ENCODE peak calls at places on chromosomes 12 and 14, in nine cellular contexts. One of them, this sample, is unnamed.

GRCh38 chr14:92945959-92946846 is 23.3 kb downstream of the CHGA start:
- DNase-seq in GM04504: no peak
- DNase-seq in stimulated activated CD8-positive, alpha-beta memory T cell treated with anti-CD3 and anti-CD28 coated beads, Interleukin-2, amount 100 ng/mL, for 48 hours: no peak
- DNase-seq in kidney tubule cell: peak; percentile 96
- DNase-seq in heart right ventricle: peak; percentile 54
- DNase-seq in neural progenitor cell: no peak
- DNase-seq in NCI-H1092: no peak
- DNase-seq in H4: peak; percentile 83
- DNase-seq in AG08395: no peak
- DNase-seq in this sample: no peak

GRCh38 chr14:96861568-96862310 is 64.6 kb downstream of the VRK1 start:
- DNase-seq in stimulated activated CD8-positive, alpha-beta memory T cell treated with anti-CD3 and anti-CD28 coated beads, Interleukin-2, amount 100 ng/mL, for 48 hours: no peak
- DNase-seq in heart right ventricle: no peak
- DNase-seq in neural progenitor cell: peak; percentile 77
- DNase-seq in GM04504: no peak
- DNase-seq in NCI-H1092: no peak
- DNase-seq in kidney tubule cell: no peak
- DNase-seq in H4: no peak
- DNase-seq in AG08395: no peak
- DNase-seq in this sample: no peak

GRCh38 chr14:61256826-61257468 is 24.2 kb downstream of the TMEM30B start:
- DNase-seq in neural progenitor cell: no peak
- DNase-seq in GM04504: no peak
- DNase-seq in H4: no peak
- DNase-seq in AG08395: no peak
- DNase-seq in NCI-H1092: no peak
- DNase-seq in heart right ventricle: no peak
- DNase-seq in kidney tubule cell: no peak
- DNase-seq in stimulated activated CD8-positive, alpha-beta memory T cell treated with anti-CD3 and anti-CD28 coated beads, Interleukin-2, amount 100 ng/mL, for 48 hours: no peak
- DNase-seq in this sample: no peak

GRCh38 chr12:6963741-6964446 is 6.6 kb downstream of the PHB2 start:
- DNase-seq in neural progenitor cell: no peak
- DNase-seq in AG08395: no peak
- DNase-seq in kidney tubule cell: no peak
- DNase-seq in H4: no peak
- DNase-seq in NCI-H1092: no peak
- DNase-seq in GM04504: no peak
- DNase-seq in stimulated activated CD8-positive, alpha-beta memory T cell treated with anti-CD3 and anti-CD28 coated beads, Interleukin-2, amount 100 ng/mL, for 48 hours: no peak
- DNase-seq in heart right ventricle: no peak
- DNase-seq in this sample: no peak

GRCh38 chr14:103819503-103820307 is 27.7 kb downstream of the PPP1R13B start:
- DNase-seq in GM04504: no peak
- DNase-seq in H4: no peak
- DNase-seq in AG08395: peak; percentile 41
- DNase-seq in kidney tubule cell: peak; percentile 60
- DNase-seq in NCI-H1092: peak; percentile 48
- DNase-seq in stimulated activated CD8-positive, alpha-beta memory T cell treated with anti-CD3 and anti-CD28 coated beads, Interleukin-2, amount 100 ng/mL, for 48 hours: no peak
- DNase-seq in heart right ventricle: peak; percentile 79
- DNase-seq in neural progenitor cell: peak; percentile 61
- DNase-seq in this sample: no peak

GRCh38 chr12:107320031-107320928 is 226.9 kb upstream of the CRY1 start:
- DNase-seq in H4: no peak
- DNase-seq in neural progenitor cell: peak; percentile 76
- DNase-seq in NCI-H1092: no peak
- DNase-seq in GM04504: no peak
- DNase-seq in heart right ventricle: peak; percentile 24
- DNase-seq in kidney tubule cell: peak; percentile 88
- DNase-seq in stimulated activated CD8-positive, alpha-beta memory T cell treated with anti-CD3 and anti-CD28 coated beads, Interleukin-2, amount 100 ng/mL, for 48 hours: peak; percentile 63
- DNase-seq in AG08395: peak; percentile 32
- DNase-seq in this sample: no peak

GRCh38 chr12:96882862-96883261 is 24.2 kb upstream of the NEDD1 start:
- DNase-seq in kidney tubule cell: peak; percentile 33
- DNase-seq in heart right ventricle: no peak
- DNase-seq in H4: no peak
- DNase-seq in neural progenitor cell: no peak
- DNase-seq in GM04504: peak; percentile 28
- DNase-seq in stimulated activated CD8-positive, alpha-beta memory T cell treated with anti-CD3 and anti-CD28 coated beads, Interleukin-2, amount 100 ng/mL, for 48 hours: no peak
- DNase-seq in NCI-H1092: no peak
- DNase-seq in AG08395: peak; percentile 29
- DNase-seq in this sample: peak; percentile 82

GRCh38 chr14:105247026-105247425 is 1.3 kb upstream of the BTBD6 start:
- DNase-seq in heart right ventricle: no peak
- DNase-seq in stimulated activated CD8-positive, alpha-beta memory T cell treated with anti-CD3 and anti-CD28 coated beads, Interleukin-2, amount 100 ng/mL, for 48 hours: no peak
- DNase-seq in AG08395: no peak
- DNase-seq in kidney tubule cell: no peak
- DNase-seq in neural progenitor cell: no peak
- DNase-seq in NCI-H1092: no peak
- DNase-seq in H4: no peak
- DNase-seq in GM04504: no peak
- DNase-seq in this sample: no peak

GRCh38 chr14:103735439-103735814 is 19.8 kb downstream of the ZFYVE21 start:
- DNase-seq in heart right ventricle: no peak
- DNase-seq in H4: no peak
- DNase-seq in kidney tubule cell: no peak
- DNase-seq in AG08395: no peak
- DNase-seq in neural progenitor cell: no peak
- DNase-seq in GM04504: no peak
- DNase-seq in NCI-H1092: no peak
- DNase-seq in stimulated activated CD8-positive, alpha-beta memory T cell treated with anti-CD3 and anti-CD28 coated beads, Interleukin-2, amount 100 ng/mL, for 48 hours: no peak
- DNase-seq in this sample: no peak

GRCh38 chr14:64849940-64850339 is 29.8 kb downstream of the SPTB start:
- DNase-seq in heart right ventricle: no peak
- DNase-seq in neural progenitor cell: no peak
- DNase-seq in GM04504: no peak
- DNase-seq in stimulated activated CD8-positive, alpha-beta memory T cell treated with anti-CD3 and anti-CD28 coated beads, Interleukin-2, amount 100 ng/mL, for 48 hours: no peak
- DNase-seq in NCI-H1092: no peak
- DNase-seq in AG08395: no peak
- DNase-seq in kidney tubule cell: no peak
- DNase-seq in H4: no peak
- DNase-seq in this sample: no peak

GRCh38 chr12:119589087-119589486 is 4.5 kb upstream of the TMEM233 start:
- DNase-seq in stimulated activated CD8-positive, alpha-beta memory T cell treated with anti-CD3 and anti-CD28 coated beads, Interleukin-2, amount 100 ng/mL, for 48 hours: no peak
- DNase-seq in kidney tubule cell: peak; percentile 28
- DNase-seq in NCI-H1092: no peak
- DNase-seq in neural progenitor cell: no peak
- DNase-seq in heart right ventricle: no peak
- DNase-seq in GM04504: no peak
- DNase-seq in H4: peak; percentile 7
- DNase-seq in AG08395: no peak
- DNase-seq in this sample: no peak

GRCh38 chr14:71966528-71966927 is 34.3 kb downstream of the RGS6 start:
- DNase-seq in neural progenitor cell: no peak
- DNase-seq in GM04504: no peak
- DNase-seq in AG08395: no peak
- DNase-seq in kidney tubule cell: no peak
- DNase-seq in heart right ventricle: no peak
- DNase-seq in NCI-H1092: no peak
- DNase-seq in H4: no peak
- DNase-seq in stimulated activated CD8-positive, alpha-beta memory T cell treated with anti-CD3 and anti-CD28 coated beads, Interleukin-2, amount 100 ng/mL, for 48 hours: no peak
- DNase-seq in this sample: no peak

GRCh38 chr12:121108492-121108891 is 24.2 kb upstream of the P2RX7 start:
- DNase-seq in GM04504: no peak
- DNase-seq in AG08395: no peak
- DNase-seq in stimulated activated CD8-positive, alpha-beta memory T cell treated with anti-CD3 and anti-CD28 coated beads, Interleukin-2, amount 100 ng/mL, for 48 hours: no peak
- DNase-seq in neural progenitor cell: no peak
- DNase-seq in NCI-H1092: no peak
- DNase-seq in H4: no peak
- DNase-seq in kidney tubule cell: no peak
- DNase-seq in heart right ventricle: no peak
- DNase-seq in this sample: no peak

GRCh38 chr14:51552768-51553426 is 98.8 kb upstream of the FRMD6 start:
- DNase-seq in kidney tubule cell: peak; percentile 90
- DNase-seq in stimulated activated CD8-positive, alpha-beta memory T cell treated with anti-CD3 and anti-CD28 coated beads, Interleukin-2, amount 100 ng/mL, for 48 hours: no peak
- DNase-seq in H4: no peak
- DNase-seq in GM04504: no peak
- DNase-seq in neural progenitor cell: no peak
- DNase-seq in NCI-H1092: peak; percentile 53
- DNase-seq in heart right ventricle: no peak
- DNase-seq in AG08395: no peak
- DNase-seq in this sample: no peak

GRCh38 chr12:102534899-102535298 is 54.5 kb upstream of the IGF1 start:
- DNase-seq in NCI-H1092: no peak
- DNase-seq in H4: no peak
- DNase-seq in heart right ventricle: no peak
- DNase-seq in GM04504: no peak
- DNase-seq in neural progenitor cell: no peak
- DNase-seq in kidney tubule cell: no peak
- DNase-seq in AG08395: peak; percentile 51
- DNase-seq in stimulated activated CD8-positive, alpha-beta memory T cell treated with anti-CD3 and anti-CD28 coated beads, Interleukin-2, amount 100 ng/mL, for 48 hours: no peak
- DNase-seq in this sample: peak; percentile 30

GRCh38 chr14:72528059-72528950 is 365.6 kb downstream of the DPF3 start:
- DNase-seq in kidney tubule cell: no peak
- DNase-seq in neural progenitor cell: no peak
- DNase-seq in AG08395: peak; percentile 31
- DNase-seq in heart right ventricle: no peak
- DNase-seq in GM04504: no peak
- DNase-seq in NCI-H1092: no peak
- DNase-seq in stimulated activated CD8-positive, alpha-beta memory T cell treated with anti-CD3 and anti-CD28 coated beads, Interleukin-2, amount 100 ng/mL, for 48 hours: no peak
- DNase-seq in H4: no peak
- DNase-seq in this sample: peak; percentile 24

GRCh38 chr14:85463512-85463911 is 66.4 kb upstream of the FLRT2 start:
- DNase-seq in stimulated activated CD8-positive, alpha-beta memory T cell treated with anti-CD3 and anti-CD28 coated beads, Interleukin-2, amount 100 ng/mL, for 48 hours: no peak
- DNase-seq in NCI-H1092: peak; percentile 0
- DNase-seq in H4: no peak
- DNase-seq in GM04504: no peak
- DNase-seq in kidney tubule cell: no peak
- DNase-seq in AG08395: no peak
- DNase-seq in neural progenitor cell: no peak
- DNase-seq in heart right ventricle: peak; percentile 16
- DNase-seq in this sample: no peak

GRCh38 chr14:23071244-23071974 is 14.1 kb upstream of the CDH24 start:
- DNase-seq in NCI-H1092: no peak
- DNase-seq in H4: peak; percentile 93
- DNase-seq in AG08395: peak; percentile 95
- DNase-seq in neural progenitor cell: peak; percentile 94
- DNase-seq in heart right ventricle: peak; percentile 87
- DNase-seq in GM04504: peak; percentile 82
- DNase-seq in kidney tubule cell: peak; percentile 90
- DNase-seq in stimulated activated CD8-positive, alpha-beta memory T cell treated with anti-CD3 and anti-CD28 coated beads, Interleukin-2, amount 100 ng/mL, for 48 hours: peak; percentile 63
- DNase-seq in this sample: peak; percentile 89

GRCh38 chr12:43883748-43884147 is 47.9 kb downstream of the TMEM117 start:
- DNase-seq in stimulated activated CD8-positive, alpha-beta memory T cell treated with anti-CD3 and anti-CD28 coated beads, Interleukin-2, amount 100 ng/mL, for 48 hours: no peak
- DNase-seq in GM04504: no peak
- DNase-seq in kidney tubule cell: no peak
- DNase-seq in neural progenitor cell: no peak
- DNase-seq in NCI-H1092: no peak
- DNase-seq in AG08395: no peak
- DNase-seq in H4: no peak
- DNase-seq in heart right ventricle: no peak
- DNase-seq in this sample: no peak

GRCh38 chr12:132384916-132385315 is 55.5 kb upstream of the GALNT9 start:
- DNase-seq in stimulated activated CD8-positive, alpha-beta memory T cell treated with anti-CD3 and anti-CD28 coated beads, Interleukin-2, amount 100 ng/mL, for 48 hours: no peak
- DNase-seq in NCI-H1092: no peak
- DNase-seq in heart right ventricle: no peak
- DNase-seq in H4: no peak
- DNase-seq in GM04504: no peak
- DNase-seq in kidney tubule cell: no peak
- DNase-seq in AG08395: no peak
- DNase-seq in neural progenitor cell: no peak
- DNase-seq in this sample: no peak

GRCh38 chr12:42282301-42282700 is 43.6 kb downstream of the ZCRB1 start:
- DNase-seq in heart right ventricle: no peak
- DNase-seq in neural progenitor cell: peak; percentile 13
- DNase-seq in H4: no peak
- DNase-seq in GM04504: no peak
- DNase-seq in NCI-H1092: no peak
- DNase-seq in kidney tubule cell: no peak
- DNase-seq in stimulated activated CD8-positive, alpha-beta memory T cell treated with anti-CD3 and anti-CD28 coated beads, Interleukin-2, amount 100 ng/mL, for 48 hours: no peak
- DNase-seq in AG08395: no peak
- DNase-seq in this sample: no peak

GRCh38 chr14:70425349-70425748 is 8.5 kb upstream of the SYNJ2BP start:
- DNase-seq in kidney tubule cell: peak; percentile 3
- DNase-seq in H4: no peak
- DNase-seq in NCI-H1092: no peak
- DNase-seq in heart right ventricle: no peak
- DNase-seq in neural progenitor cell: no peak
- DNase-seq in AG08395: no peak
- DNase-seq in stimulated activated CD8-positive, alpha-beta memory T cell treated with anti-CD3 and anti-CD28 coated beads, Interleukin-2, amount 100 ng/mL, for 48 hours: no peak
- DNase-seq in GM04504: no peak
- DNase-seq in this sample: no peak

GRCh38 chr14:104972301-104973211 is 5.6 kb downstream of the AHNAK2 start:
- DNase-seq in H4: peak; percentile 79
- DNase-seq in neural progenitor cell: no peak
- DNase-seq in NCI-H1092: no peak
- DNase-seq in AG08395: peak; percentile 64
- DNase-seq in kidney tubule cell: peak; percentile 96
- DNase-seq in GM04504: peak; percentile 67
- DNase-seq in heart right ventricle: no peak
- DNase-seq in stimulated activated CD8-positive, alpha-beta memory T cell treated with anti-CD3 and anti-CD28 coated beads, Interleukin-2, amount 100 ng/mL, for 48 hours: no peak
- DNase-seq in this sample: no peak

GRCh38 chr12:122893208-122894151 is 2.4 kb downstream of the VPS37B start:
- DNase-seq in heart right ventricle: no peak
- DNase-seq in NCI-H1092: no peak
- DNase-seq in GM04504: no peak
- DNase-seq in H4: no peak
- DNase-seq in AG08395: no peak
- DNase-seq in kidney tubule cell: peak; percentile 61
- DNase-seq in stimulated activated CD8-positive, alpha-beta memory T cell treated with anti-CD3 and anti-CD28 coated beads, Interleukin-2, amount 100 ng/mL, for 48 hours: no peak
- DNase-seq in neural progenitor cell: no peak
- DNase-seq in this sample: no peak

GRCh38 chr12:80707830-80708534 is 548 bp downstream of the MYF6 start:
- DNase-seq in NCI-H1092: no peak
- DNase-seq in heart right ventricle: no peak
- DNase-seq in neural progenitor cell: peak; percentile 46
- DNase-seq in H4: no peak
- DNase-seq in stimulated activated CD8-positive, alpha-beta memory T cell treated with anti-CD3 and anti-CD28 coated beads, Interleukin-2, amount 100 ng/mL, for 48 hours: no peak
- DNase-seq in GM04504: no peak
- DNase-seq in AG08395: no peak
- DNase-seq in kidney tubule cell: no peak
- DNase-seq in this sample: no peak

This sample was measured in HFFc6.